ENCODE peak calls at places on chromosomes 13 and 19, in ten cellular contexts. T is COR-L47; A is fibroblast of lung; O is psoas muscle; B is stimulated activated naive CD8-positive, alpha-beta T cell treated with anti-CD3 and anti-CD28 coated beads, Interleukin-15, Interleukin-2, amounts not matched to agents 100 U/mL and 50 U/mL, for 24 hours; K is germinal center; P is amygdala; R is activated CD8-positive, alpha-beta memory T cell treated with anti-CD3 and anti-CD28 coated beads, Interleukin-2, amount 50 U/mL, for 48 hours; E is LoVo; Q is activated gamma-delta T cell treated with anti-CD3 and anti-CD28 coated beads, Interleukin-2, amount 50 U/mL, for 16 hours. N is an unnamed sample.

GRCh38 chr13:24267801-24268200 is 41.6 kb upstream of the C1QTNF9 start:
- DNase-seq in E (no peak), P (no peak), O (no peak), R (peak), T (no peak), A (no peak), Q (no peak), B (no peak), K (no peak), N (peak)

GRCh38 chr19:5147971-5148793 is 179.3 kb downstream of the KDM4B start:
- DNase-seq in B (no peak), O (peak), P (peak), E (no peak), Q (no peak), K (no peak), R (no peak), T (no peak), A (peak), N (no peak)

GRCh38 chr19:52734340-52734892 is 428 bp downstream of the ZNF611 start:
- DNase-seq in K (no peak), P (no peak), O (no peak), A (peak), Q (no peak), T (peak), E (no peak), R (no peak), B (peak), N (peak)

GRCh38 chr19:52917531-52917930 is 5.7 kb downstream of the ZNF888 start:
- DNase-seq in T (no peak), E (no peak), P (no peak), B (no peak), R (no peak), A (no peak), K (no peak), Q (no peak), O (no peak), N (no peak)

GRCh38 chr19:53068199-53068598 is 23.7 kb downstream of the ERVV-2 start:
- DNase-seq in P (no peak), Q (no peak), T (no peak), R (no peak), E (no peak), K (no peak), B (no peak), O (no peak), A (no peak), N (no peak)

GRCh38 chr13:29562762-29563161 is 32.7 kb downstream of the SLC7A1 start:
- DNase-seq in O (no peak), A (no peak), K (no peak), E (no peak), T (no peak), P (no peak), Q (no peak), R (no peak), B (no peak), N (no peak)

GRCh38 chr19:29285878-29286277 is 72.9 kb upstream of the UQCRFS1 start:
- DNase-seq in O (no peak), A (no peak), Q (no peak), K (no peak), P (peak), B (peak), T (peak), R (no peak), E (no peak), N (no peak)

GRCh38 chr19:53328967-53329366 is 4.6 kb upstream of the ZNF845 start:
- DNase-seq in Q (no peak), R (no peak), E (no peak), B (no peak), A (no peak), K (no peak), P (peak), T (no peak), O (peak), N (peak)

GRCh38 chr13:40664100-40665060 is 2.1 kb downstream of the FOXO1 start:
- DNase-seq in Q (peak), B (peak), K (peak), R (peak), E (peak), O (peak), P (peak), T (no peak), A (peak), N (peak)

GRCh38 chr19:39969681-39970423 is 1.1 kb upstream of the PSMC4 start:
- DNase-seq in K (no peak), A (no peak), P (no peak), O (no peak), B (peak), R (no peak), Q (no peak), T (no peak), E (peak), N (peak)

GRCh38 chr19:40831502-40832430 is 18.5 kb downstream of the CYP2A6 start:
- DNase-seq in T (no peak), O (no peak), R (no peak), Q (no peak), A (peak), B (no peak), K (no peak), P (no peak), E (peak), N (no peak)

GRCh38 chr19:50478901-50479715 is 2.5 kb upstream of the GARIN5A start:
- DNase-seq in Q (no peak), E (no peak), T (no peak), O (no peak), P (peak), B (peak), R (no peak), K (no peak), A (peak), N (peak)

GRCh38 chr19:17811681-17812080 is 9.6 kb downstream of the INSL3 start:
- DNase-seq in A (no peak), B (no peak), O (no peak), P (no peak), K (no peak), E (no peak), R (no peak), T (no peak), Q (no peak), N (no peak)

GRCh38 chr13:51152713-51153112 is 41.6 kb upstream of the C13orf42 start:
- DNase-seq in A (peak), T (no peak), B (no peak), Q (no peak), P (no peak), K (no peak), E (no peak), O (no peak), R (no peak), N (no peak)

GRCh38 chr19:36027696-36028095 is 5.0 kb downstream of the CLIP3 start:
- DNase-seq in T (no peak), E (no peak), K (no peak), R (no peak), P (no peak), B (no peak), O (no peak), Q (no peak), A (no peak), N (no peak)

GRCh38 chr13:80716610-80717081 is 375.7 kb upstream of the SPRY2 start:
- DNase-seq in P (peak), Q (no peak), B (no peak), O (no peak), R (no peak), T (peak), K (no peak), E (no peak), A (no peak), N (no peak)

GRCh38 chr19:48858984-48859710 is 9.3 kb downstream of the PLEKHA4 start:
- DNase-seq in A (no peak), T (no peak), O (no peak), B (peak), R (peak), P (no peak), K (peak), Q (peak), E (no peak), N (peak)

GRCh38 chr19:55358943-55359908 is 3.8 kb downstream of the GARIN5B start:
- DNase-seq in O (no peak), B (no peak), A (no peak), P (peak), K (no peak), T (peak), Q (no peak), E (no peak), R (no peak), N (no peak)

GRCh38 chr19:676007-676342 is 217 bp upstream of the FSTL3 start:
- DNase-seq in K (no peak), B (no peak), T (no peak), Q (no peak), R (no peak), O (no peak), A (no peak), E (no peak), P (no peak), N (no peak)

GRCh38 chr19:17872251-17873001 is 681 bp downstream of the SLC5A5 start:
- DNase-seq in E (no peak), T (no peak), B (peak), O (no peak), A (no peak), Q (no peak), R (peak), P (no peak), K (no peak), N (peak)

GRCh38 chr19:31675187-31675913 is 326.1 kb upstream of the TSHZ3 start:
- DNase-seq in A (peak), P (no peak), B (no peak), O (no peak), K (no peak), E (no peak), T (no peak), R (no peak), Q (no peak), N (no peak)

GRCh38 chr13:43424386-43424785 is 362.4 kb downstream of the ENOX1 start:
- DNase-seq in E (no peak), A (no peak), T (no peak), O (no peak), P (no peak), B (no peak), K (no peak), R (no peak), Q (no peak), N (no peak)

GRCh38 chr19:9945319-9945966 is 9.1 kb upstream of the OLFM2 start:
- DNase-seq in O (peak), A (peak), R (no peak), Q (no peak), K (no peak), B (no peak), T (no peak), P (peak), E (no peak), N (no peak)

GRCh38 chr13:60494296-60494695 is 97.3 kb downstream of the TDRD3 start:
- DNase-seq in T (no peak), A (no peak), P (no peak), O (no peak), K (no peak), R (no peak), B (no peak), E (no peak), Q (no peak), N (no peak)

GRCh38 chr13:95644611-95645052 is at the start of gene DZIP1:
- DNase-seq in T (peak), E (no peak), B (peak), R (peak), P (peak), Q (no peak), K (no peak), O (peak), A (peak), N (peak)

GRCh38 chr19:40735003-40735771 is 15.1 kb downstream of the ACTMAP start:
- DNase-seq in R (no peak), K (no peak), Q (no peak), E (no peak), O (no peak), P (no peak), A (no peak), B (no peak), T (no peak), N (no peak)

GRCh38 chr13:82933986-82934385 is 948.3 kb downstream of the SLITRK1 start:
- DNase-seq in E (no peak), K (no peak), T (no peak), B (no peak), P (no peak), A (no peak), R (no peak), Q (no peak), O (no peak), N (no peak)

GRCh38 chr13:75587679-75588078 is 38.1 kb downstream of the UCHL3 start:
- DNase-seq in E (no peak), Q (no peak), T (no peak), P (no peak), B (no peak), A (no peak), R (no peak), O (no peak), K (no peak), N (no peak)

GRCh38 chr13:63198076-63198475 is 1782.4 kb upstream of the PCDH20 start:
- DNase-seq in B (no peak), T (no peak), E (no peak), R (no peak), O (no peak), P (no peak), A (peak), Q (no peak), K (no peak), N (no peak)

GRCh38 chr13:113862766-113863510 is 938 bp downstream of the GAS6 start:
- DNase-seq in A (peak), B (peak), P (peak), T (no peak), Q (no peak), O (peak), K (peak), E (no peak), R (peak), N (no peak)

GRCh38 chr13:60583911-60584753 is 187.1 kb downstream of the TDRD3 start:
- DNase-seq in E (no peak), A (peak), O (no peak), Q (no peak), P (peak), T (no peak), R (no peak), K (no peak), B (peak), N (peak)

GRCh38 chr13:60431108-60431700 is 34.2 kb downstream of the TDRD3 start:
- DNase-seq in O (no peak), E (peak), K (peak), B (no peak), A (peak), R (no peak), T (peak), P (no peak), Q (no peak), N (no peak)

N was measured in activated CD4-positive, alpha-beta T cell treated with anti-CD3 and anti-CD28 coated beads for 48 hours.